ENCODE peak calls at places on chromosomes 7 and 10, in five cellular contexts. D is Peyer's patch, F is spleen, Y is heart left ventricle, Z is psoas muscle. G is an unnamed sample. For H3K27me3, the result is how much of the 10 kb centered on the place peaks cover.

GRCh38 chr10:82887488-82887887 is 1012.5 kb downstream of the NRG3 start:
- DNase-seq in D (no peak), F (no peak), Y (no peak), Z (no peak), G (no peak)

GRCh38 chr10:111076682-111077661 is at the start of gene ADRA2A:
- DNase-seq in D (peak), F (no peak), Y (peak), Z (no peak), G (peak)

GRCh38 chr7:7424151-7424873 is 111.4 kb downstream of the COL28A1 start:
- DNase-seq in D (peak), F (no peak), Y (peak), Z (peak), G (peak)

GRCh38 chr7:158828343-158829020 is 827 bp downstream of the ESYT2 start:
- DNase-seq in D (peak), F (peak), Y (peak), Z (peak), G (no peak)

GRCh38 chr10:119396008-119396708 is 146.4 kb downstream of the RGS10 start:
- DNase-seq in D (no peak), F (no peak), Y (no peak), Z (no peak), G (no peak)

GRCh38 chr7:32958046-32959025 is 1.1 kb downstream of the FKBP9 start:
- DNase-seq in D (peak), F (no peak), Y (peak), Z (peak), G (no peak)

GRCh38 chr10:51649064-51649463 is 50.3 kb downstream of the CSTF2T start:
- DNase-seq in D (no peak), F (no peak), Y (no peak), Z (no peak), G (no peak)

GRCh38 chr10:101447477-101447876 is 93.5 kb downstream of the BTRC start:
- DNase-seq in D (no peak), F (no peak), Y (no peak), Z (no peak), G (no peak)

GRCh38 chr7:143910473-143911248 is 8.7 kb upstream of the TCAF1 start:
- DNase-seq in D (no peak), F (no peak), Y (no peak), Z (no peak), G (no peak)

GRCh38 chr7:95478139-95479037 is 7.4 kb upstream of the ASB4 start:
- DNase-seq in D (no peak), F (no peak), Y (no peak), Z (no peak), G (peak)

GRCh38 chr10:116265686-116266085 is 7.3 kb downstream of the GFRA1 start:
- DNase-seq in D (no peak), F (no peak), Y (no peak), Z (no peak), G (no peak)

GRCh38 chr7:111958889-111959288 is 247.3 kb downstream of the DOCK4 start:
- DNase-seq in D (no peak), F (no peak), Y (no peak), Z (no peak), G (no peak)

GRCh38 chr10:79268717-79269116 is 78.6 kb upstream of the PPIF start:
- DNase-seq in D (no peak), F (no peak), Y (no peak), Z (no peak), G (no peak)

GRCh38 chr10:79267449-79267848 is 79.8 kb upstream of the PPIF start:
- DNase-seq in D (no peak), F (no peak), Y (no peak), Z (no peak), G (no peak)

GRCh38 chr10:79266543-79267312 is 80.5 kb upstream of the PPIF start:
- DNase-seq in D (no peak), F (no peak), Y (peak), Z (peak), G (peak)

GRCh38 chr10:79269443-79269842 is 77.8 kb upstream of the PPIF start:
- DNase-seq in D (no peak), F (no peak), Y (no peak), Z (no peak), G (no peak)

GRCh38 chr10:79268100-79268670 is 79.1 kb upstream of the PPIF start:
- DNase-seq in D (no peak), F (no peak), Y (no peak), Z (no peak), G (no peak)
- H3K27ac ChIP-seq in D (peak), F (peak), Y (peak), Z (peak), G (peak)

DNA sequence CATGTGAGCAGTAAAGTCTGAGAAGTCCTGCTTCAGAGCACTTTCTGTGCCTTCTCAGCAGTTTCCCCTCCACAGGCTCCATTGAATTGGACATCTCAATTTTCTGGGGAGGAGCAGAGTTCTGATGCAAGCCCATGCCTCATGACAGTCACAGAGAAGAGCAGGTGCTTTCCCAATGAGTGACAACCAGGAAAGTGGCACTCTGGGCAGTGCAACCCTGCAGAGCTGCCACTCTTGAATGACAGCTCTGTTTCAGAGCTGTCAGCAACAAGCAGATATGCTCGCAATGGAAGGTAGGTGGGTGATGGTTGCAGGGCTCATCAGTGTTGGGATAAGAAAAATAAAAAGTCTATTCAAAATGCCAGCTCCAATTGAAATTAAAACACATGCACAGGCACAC is 50.6 kb downstream of the C10orf67 start:
- DNase-seq in D (no peak), F (no peak), Y (no peak), Z (no peak), G (no peak)
- H3K4me3 ChIP-seq in D (no peak), F (no peak), Y (no peak), Z (no peak), G (no peak)

GRCh38 chr10:69494626-69495558 is 43.6 kb downstream of the TSPAN15 start:
- DNase-seq in D (peak), F (peak), Y (no peak), Z (no peak), G (peak)
- H3K27me3 ChIP-seq in D (under half), F (under half), Y (under half), Z (under half), G (under half)

DNA sequence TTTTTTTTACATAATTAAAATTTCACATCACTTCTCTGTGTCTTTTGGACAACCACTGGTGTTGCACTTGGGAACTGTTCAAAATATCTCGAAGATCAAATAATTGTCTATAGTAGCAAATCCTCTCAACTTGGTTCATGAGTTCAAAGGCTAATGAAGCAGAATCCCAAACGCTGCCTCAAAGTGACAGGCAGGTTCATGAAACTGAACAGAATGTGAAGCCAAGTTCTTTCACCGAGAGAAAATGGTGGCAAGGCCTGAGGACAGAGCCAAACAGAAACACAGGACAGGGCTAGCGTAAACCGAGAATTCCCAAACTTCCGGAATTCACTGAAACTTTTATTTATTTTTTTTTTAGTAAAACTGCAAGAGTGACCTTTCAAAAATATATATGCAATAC is 21.1 kb downstream of the SMURF1 start:
- DNase-seq in D (no peak), F (no peak), Y (no peak), Z (no peak), G (no peak)
- H3K27ac ChIP-seq in D (no peak), F (no peak), Y (no peak), Z (no peak), G (no peak)

GRCh38 chr7:16754869-16755317 is 1.3 kb downstream of the TSPAN13 start:
- DNase-seq in D (no peak), F (no peak), Y (no peak), Z (no peak), G (no peak)

GRCh38 chr7:16755397-16755796 is 1.8 kb downstream of the TSPAN13 start:
- DNase-seq in D (no peak), F (no peak), Y (no peak), Z (no peak), G (no peak)

GRCh38 chr7:16758634-16759602 is 5.4 kb downstream of the TSPAN13 start:
- DNase-seq in D (no peak), F (no peak), Y (no peak), Z (no peak), G (no peak)

GRCh38 chr7:16753102-16753931 is at the start of gene TSPAN13:
- DNase-seq in D (peak), F (peak), Y (peak), Z (peak), G (peak)

DNA sequence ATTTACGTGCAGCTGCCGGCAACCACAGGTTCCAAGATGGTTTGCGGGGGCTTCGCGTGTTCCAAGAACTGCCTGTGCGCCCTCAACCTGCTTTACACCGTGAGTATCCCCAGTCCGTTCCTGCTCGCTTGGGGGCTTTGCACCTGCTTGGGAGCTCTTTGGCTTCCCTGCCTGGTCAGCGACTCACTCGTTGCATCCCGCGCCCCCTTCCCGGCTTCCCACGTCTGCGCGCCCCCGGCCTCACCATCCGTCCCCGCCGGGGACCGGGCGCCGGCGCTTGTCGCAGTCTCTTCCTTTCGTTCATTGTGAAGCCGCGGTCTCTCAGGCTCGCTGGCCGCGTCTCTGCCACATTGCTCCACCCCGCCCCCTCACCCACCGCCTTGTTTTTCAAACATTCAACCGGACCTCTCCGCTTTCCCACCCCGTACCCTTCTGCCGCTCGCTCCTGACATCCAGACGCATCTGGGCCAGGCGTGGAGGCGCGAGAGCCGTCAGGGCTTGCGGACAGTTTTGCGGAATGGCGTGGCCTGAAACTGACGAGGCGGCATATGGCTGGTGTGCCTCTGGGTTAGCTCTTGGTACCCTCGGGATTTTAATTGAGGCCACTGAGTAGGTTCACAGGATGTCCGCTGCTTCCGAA is 497 bp downstream of the TSPAN13 start:
- DNase-seq in D (peak), F (peak), Y (peak), Z (peak), G (no peak)
- H3K4me3 ChIP-seq in D (peak), F (peak), Y (peak), Z (peak), G (peak)